ENCODE peak calls at places on chromosomes 3 and 15, in four cellular contexts. R is AG08395; Z is RWPE1; D is CD4-positive, alpha-beta T cell. C is an unnamed sample.
A peak's percentile ranks its signal among the peaks of the same experiment; 100 is the strongest.

GRCh38 chr3:133833880-133834620 is 28.4 kb downstream of the SRPRB start:
- DNase-seq in R (no peak), Z (no peak), D (no peak), C (no peak)

GRCh38 chr3:149999421-149999820 is 28.7 kb upstream of the PFN2 start:
- DNase-seq in R (no peak), Z (no peak), D (no peak), C (no peak)

GRCh38 chr3:105827959-105828358 is 40.9 kb downstream of the CBLB start:
- DNase-seq in R (peak; percentile 55), Z (peak; percentile 36), D (no peak), C (no peak)

GRCh38 chr15:68449389-68449788 is 17.4 kb upstream of the ITGA11 start:
- DNase-seq in R (no peak), Z (no peak), D (no peak), C (no peak)

GRCh38 chr15:100043069-100043641 is 298.6 kb downstream of the ADAMTS17 start:
- DNase-seq in R (peak; percentile 60), Z (peak; percentile 80), D (no peak), C (no peak)

GRCh38 chr3:123138819-123139517 is 62.8 kb upstream of the SEC22A start:
- DNase-seq in R (peak; percentile 33), Z (no peak), D (no peak), C (no peak)

GRCh38 chr15:80151148-80151547 is 1.7 kb upstream of the FAH start:
- DNase-seq in R (no peak), Z (no peak), D (no peak), C (no peak)

GRCh38 chr3:130582457-130583155 is 65.6 kb downstream of the COL6A6 start:
- DNase-seq in R (no peak), Z (no peak), D (no peak), C (no peak)

GRCh38 chr3:30421261-30421660 is 185.1 kb upstream of the TGFBR2 start:
- DNase-seq in R (no peak), Z (peak; percentile 7), D (no peak), C (no peak)

GRCh38 chr3:88025001-88025552 is 33.7 kb downstream of the CGGBP1 start:
- DNase-seq in R (no peak), Z (no peak), D (no peak), C (no peak)

GRCh38 chr3:184845819-184846218 is 33.9 kb downstream of the VPS8 start:
- DNase-seq in R (no peak), Z (no peak), D (no peak), C (no peak)

GRCh38 chr3:10198761-10199688 is 34.3 kb downstream of the IRAK2 start:
- DNase-seq in R (no peak), Z (peak; percentile 44), D (peak; percentile 66), C (peak; percentile 47)

GRCh38 chr3:78258798-78259197 is 1218.9 kb downstream of the ROBO2 start:
- DNase-seq in R (peak; percentile 82), Z (no peak), D (no peak), C (no peak)

GRCh38 chr3:127639173-127640030 is 10.4 kb downstream of the PODXL2 start:
- DNase-seq in R (peak; percentile 67), Z (peak; percentile 41), D (no peak), C (no peak)

GRCh38 chr15:71674354-71674753 is 136.0 kb upstream of the NR2E3 start:
- DNase-seq in R (no peak), Z (no peak), D (no peak), C (no peak)